ENCODE peak calls at places on chromosome X, in four cellular contexts. L is SK-N-SH, I is HCT116, E is K562. Y is an unnamed sample.

GRCh38 chrX:53930513-53931380 is 113.5 kb downstream of the PHF8 start:
- DNase-seq in E (no peak), L (no peak), I (no peak), Y (no peak)

GRCh38 chrX:9310596-9310995 is 154.3 kb upstream of the TBL1X start:
- DNase-seq in I (no peak), E (no peak), L (no peak), Y (no peak)

GRCh38 chrX:22445880-22446279 is 173.2 kb downstream of the CBLL2 start:
- DNase-seq in I (no peak), E (no peak), L (no peak), Y (no peak)

GRCh38 chrX:55041514-55041913 is 10.7 kb upstream of the ALAS2 start:
- DNase-seq in L (no peak), I (no peak), E (no peak), Y (no peak)

GRCh38 chrX:37347420-37347819 is 1.7 kb upstream of the PRRG1 start:
- DNase-seq in L (no peak), I (no peak), E (no peak), Y (peak)

GRCh38 chrX:15790766-15791380 is 589 bp downstream of the ZRSR2 start:
- DNase-seq in L (peak), E (no peak), I (no peak), Y (no peak)

GRCh38 chrX:5957506-5957905 is 271.2 kb downstream of the NLGN4X start:
- DNase-seq in L (no peak), E (no peak), I (no peak), Y (no peak)

GRCh38 chrX:14864626-14865025 is 8.2 kb downstream of the FANCB start:
- DNase-seq in I (no peak), L (no peak), E (no peak), Y (no peak)

GRCh38 chrX:40012800-40013682 is 84.7 kb downstream of the BCOR start:
- DNase-seq in I (no peak), E (peak), L (no peak), Y (peak)

GRCh38 chrX:10242036-10242435 is 85.3 kb downstream of the CLCN4 start:
- DNase-seq in L (no peak), E (no peak), I (no peak), Y (no peak)

GRCh38 chrX:119687661-119688413 is 5.1 kb downstream of the SEPTIN6 start:
- DNase-seq in E (no peak), L (no peak), I (no peak), Y (no peak)

GRCh38 chrX:119688856-119689455 is 4.0 kb downstream of the SEPTIN6 start:
- DNase-seq in I (no peak), L (no peak), E (no peak), Y (no peak)

GRCh38 chrX:119684916-119685224 is 8.1 kb downstream of the SEPTIN6 start:
- DNase-seq in L (no peak), E (no peak), I (no peak), Y (no peak)

GRCh38 chrX:119685225-119686066 is 7.5 kb downstream of the SEPTIN6 start:
- DNase-seq in I (no peak), E (no peak), L (no peak), Y (no peak)

DNA sequence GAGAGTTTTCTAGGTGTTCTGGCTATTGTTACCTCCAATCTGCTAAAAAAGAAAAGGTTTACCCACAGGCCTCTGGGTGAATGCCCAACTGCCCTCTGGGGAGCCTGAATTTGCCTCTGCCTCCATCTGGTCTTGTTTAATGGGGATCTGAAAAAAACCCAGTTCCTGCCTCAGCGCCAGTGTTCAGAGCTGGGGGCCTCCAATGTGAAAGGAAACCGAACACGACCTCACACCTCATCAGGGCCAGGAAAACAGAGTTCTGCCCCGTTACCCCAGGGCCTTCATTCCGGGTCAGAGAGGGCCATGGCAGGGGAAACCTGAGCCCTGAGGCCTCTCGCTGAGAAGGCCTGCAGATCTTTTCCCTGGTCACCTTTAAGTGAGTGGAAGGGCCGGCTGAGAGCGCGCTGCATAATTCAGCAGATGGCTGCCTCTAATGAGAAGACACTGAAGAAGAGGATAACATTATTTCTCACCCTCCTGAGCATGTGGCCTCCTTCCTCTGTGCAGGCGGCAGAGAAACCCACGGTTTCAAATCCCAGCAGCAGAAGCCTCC is 6.8 kb downstream of the SEPTIN6 start:
- DNase-seq in E (no peak), I (no peak), L (peak), Y (no peak)
- TF ChIP-seq JUND in E (no peak), I (no peak), L (no peak), Y (no peak)

DNA sequence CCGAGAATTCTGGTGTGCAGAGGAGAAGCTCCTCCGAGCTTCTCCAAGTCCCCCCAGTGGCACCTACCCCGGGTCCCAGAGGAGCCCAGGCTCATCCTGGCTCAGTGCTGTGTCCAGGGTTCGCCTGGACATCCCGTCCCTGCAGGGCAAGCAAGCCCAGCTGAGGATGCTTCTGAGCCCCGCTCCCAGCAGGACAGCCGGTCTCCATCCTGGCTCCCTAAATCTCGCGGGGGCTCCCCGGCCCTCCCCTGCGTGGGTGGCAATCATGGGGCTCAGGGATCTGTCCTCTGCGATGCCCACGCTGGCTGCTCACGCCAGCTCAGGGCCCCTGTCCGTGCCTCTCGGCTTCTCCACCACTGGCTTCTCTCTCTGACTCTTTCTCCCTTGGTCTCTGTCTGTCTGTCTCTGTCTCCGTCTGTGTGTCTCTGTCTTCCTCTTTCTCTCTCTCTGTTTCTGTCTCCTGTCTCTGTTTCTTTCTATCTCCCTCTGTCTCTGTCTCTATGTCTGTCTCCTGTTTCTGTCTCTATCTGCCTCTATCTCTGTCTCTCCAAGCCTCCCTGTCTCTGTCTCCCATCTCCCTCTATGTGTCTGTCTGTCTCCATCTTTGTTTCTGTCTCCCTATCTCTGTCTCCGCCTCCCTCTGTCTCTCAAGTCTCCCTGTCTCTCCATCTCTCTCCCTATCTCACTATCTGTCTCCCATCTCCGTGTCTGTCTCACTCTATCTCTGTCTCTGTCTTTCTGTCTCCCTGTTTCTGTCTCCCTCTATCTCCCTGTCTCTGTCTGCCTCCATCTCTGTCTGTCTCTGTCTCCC is 27.8 kb upstream of the SLC25A6 start:
- DNase-seq in E (no peak), L (no peak), I (no peak), Y (no peak)
- TF ChIP-seq JUND in E (no peak), L (no peak), I (no peak), Y (no peak)

GRCh38 chrX:110042521-110042920 is 39.6 kb downstream of the TMEM164 start:
- DNase-seq in L (no peak), E (no peak), I (no peak), Y (no peak)
- TF ChIP-seq JUND in L (no peak), E (no peak), I (no peak), Y (no peak)

GRCh38 chrX:146604196-146604595 is 205.4 kb upstream of the CXorf51B start:
- DNase-seq in I (no peak), E (no peak), L (no peak), Y (no peak)
- TF ChIP-seq JUND in I (no peak), E (no peak), L (no peak), Y (no peak)

Y was measured in T47D.